ENCODE peak calls at places on chromosomes 3 and 15, in ten cellular contexts. T is A549; C is activated effector memory CD4-positive, alpha-beta T cell treated with Interleukin-2 at 50 U/mL for 16 hours; K is kidney tubule cell; L is stimulated activated CD4-positive, alpha-beta T cell treated with anti-CD3 and anti-CD28 coated beads, Interleukin-15, amount 100 ng/mL, for 1 hour; N is HepG2; Z is NCI-H1417 treated with DMSO at 0.1 percent for 48 hours; G is dermis microvascular lymphatic vessel endothelial cell; I is Kasumi-1; W is COR-L47. O is an unnamed sample.

GRCh38 chr3:50806806-50807205 is 132.1 kb downstream of the DOCK3 start:
- DNase-seq in T (no peak), C (no peak), K (peak), L (no peak), N (no peak), Z (no peak), G (no peak), I (no peak), W (no peak), O (no peak)

GRCh38 chr15:35252351-35252865 is 167.3 kb upstream of the NANOGP8 start:
- DNase-seq in T (no peak), C (no peak), K (no peak), L (no peak), N (no peak), Z (no peak), G (no peak), I (no peak), W (no peak), O (no peak)

GRCh38 chr3:110821586-110821985 is 250.0 kb upstream of the NECTIN3 start:
- DNase-seq in T (no peak), C (no peak), K (no peak), L (no peak), N (no peak), Z (no peak), G (no peak), I (no peak), W (no peak), O (no peak)

GRCh38 chr3:14297784-14298236 is 104.6 kb upstream of the SLC6A6 start:
- DNase-seq in T (no peak), C (no peak), K (peak), L (no peak), N (no peak), Z (no peak), G (no peak), I (no peak), W (no peak), O (no peak)

GRCh38 chr3:117526485-117527079 is 817.0 kb downstream of the TUSC7 start:
- DNase-seq in T (no peak), C (no peak), K (no peak), L (no peak), N (peak), Z (no peak), G (peak), I (peak), W (peak), O (no peak)

GRCh38 chr3:17057316-17057715 is 172.6 kb downstream of the PLCL2 start:
- DNase-seq in T (no peak), C (no peak), K (peak), L (no peak), N (no peak), Z (no peak), G (no peak), I (no peak), W (no peak), O (no peak)

GRCh38 chr3:121786485-121786884 is 36.9 kb upstream of the GOLGB1 start:
- DNase-seq in T (no peak), C (no peak), K (no peak), L (no peak), N (no peak), Z (no peak), G (peak), I (no peak), W (no peak), O (no peak)

GRCh38 chr15:58182460-58183163 is 44.4 kb downstream of the AQP9 start:
- DNase-seq in T (peak), C (no peak), K (peak), L (no peak), N (peak), Z (no peak), G (peak), I (peak), W (peak), O (peak)

GRCh38 chr3:118641608-118642007 is 393.0 kb downstream of the IGSF11 start:
- DNase-seq in T (no peak), C (no peak), K (peak), L (no peak), N (no peak), Z (peak), G (no peak), I (no peak), W (peak), O (no peak)

GRCh38 chr3:13480340-13481318 is 523 bp downstream of the HDAC11 start:
- DNase-seq in T (peak), C (no peak), K (peak), L (no peak), N (no peak), Z (no peak), G (no peak), I (no peak), W (no peak), O (peak)

GRCh38 chr15:34155859-34156258 is 54.0 kb downstream of the PGBD4 start:
- DNase-seq in T (no peak), C (no peak), K (no peak), L (no peak), N (no peak), Z (no peak), G (no peak), I (no peak), W (no peak), O (no peak)

GRCh38 chr3:111943533-111943932 is 35.3 kb upstream of the ABHD10 start:
- DNase-seq in T (no peak), C (no peak), K (no peak), L (no peak), N (no peak), Z (no peak), G (no peak), I (no peak), W (no peak), O (no peak)

GRCh38 chr3:27553868-27554540 is 69.8 kb upstream of the SLC4A7 start:
- DNase-seq in T (no peak), C (no peak), K (peak), L (no peak), N (no peak), Z (no peak), G (no peak), I (no peak), W (no peak), O (no peak)

GRCh38 chr3:134336587-134336986 is 37.7 kb downstream of the AMOTL2 start:
- DNase-seq in T (no peak), C (no peak), K (peak), L (no peak), N (no peak), Z (no peak), G (no peak), I (no peak), W (no peak), O (no peak)

GRCh38 chr15:94610069-94610863 is 378.9 kb downstream of the MCTP2 start:
- DNase-seq in T (no peak), C (no peak), K (no peak), L (no peak), N (no peak), Z (no peak), G (peak), I (peak), W (no peak), O (no peak)

GRCh38 chr3:195179782-195180489 is 91.0 kb downstream of the XXYLT1 start:
- DNase-seq in T (no peak), C (no peak), K (no peak), L (no peak), N (no peak), Z (no peak), G (peak), I (peak), W (no peak), O (no peak)

GRCh38 chr15:49490963-49491362 is 67.9 kb downstream of the FGF7 start:
- DNase-seq in T (no peak), C (no peak), K (no peak), L (no peak), N (no peak), Z (no peak), G (no peak), I (no peak), W (no peak), O (no peak)

GRCh38 chr3:14480207-14481017 is 59.7 kb downstream of the GRIP2 start:
- DNase-seq in T (no peak), C (no peak), K (peak), L (no peak), N (no peak), Z (no peak), G (peak), I (no peak), W (no peak), O (no peak)

O was measured in T-helper 9 cell.